ENCODE peak calls at places on chromosomes 3 and 15, in nine cellular contexts. Y is T follicular helper cell; L is AG04450; M is colonic mucosa; U is GM03348; V is neural progenitor cell; P is activated CD4-positive, alpha-beta T cell treated with anti-CD3 and anti-CD28 coated beads for 36 hours; E is GM10248; W is T-helper 17 cell. I is an unnamed sample.
A peak's percentile ranks its signal among the peaks of the same experiment; 100 is the strongest.

GRCh38 chr3:98733778-98734281 is 29.3 kb upstream of the ST3GAL6 start:
- DNase-seq in U (peak; percentile 13), Y (no peak), E (peak; percentile 61), V (peak; percentile 27), M (no peak), W (no peak), L (no peak), P (peak; percentile 9), I (no peak)

GRCh38 chr3:133121471-133121870 is 83.3 kb downstream of the TMEM108 start:
- DNase-seq in M (no peak), W (no peak), L (no peak), P (no peak), U (no peak), V (no peak), Y (no peak), E (no peak), I (no peak)

GRCh38 chr15:27669641-27670040 is 429.5 kb downstream of the OCA2 start:
- DNase-seq in U (no peak), L (no peak), P (no peak), V (no peak), M (no peak), Y (no peak), W (no peak), E (no peak), I (no peak)

GRCh38 chr3:38281895-38282686 is at the start of gene SLC22A14:
- DNase-seq in W (no peak), U (peak; percentile 4), E (no peak), P (no peak), M (no peak), Y (no peak), V (peak; percentile 16), L (no peak), I (no peak)

GRCh38 chr3:50323614-50324199 is 1.2 kb upstream of the HYAL2 start:
- DNase-seq in V (no peak), W (no peak), Y (no peak), L (no peak), M (no peak), E (no peak), U (no peak), P (no peak), I (no peak)

GRCh38 chr15:64813075-64813474 is 12.4 kb downstream of the PIF1 start:
- DNase-seq in V (no peak), U (no peak), Y (no peak), L (no peak), M (no peak), P (no peak), E (no peak), W (no peak), I (no peak)

GRCh38 chr3:168049366-168049974 is 46.3 kb downstream of the GOLIM4 start:
- DNase-seq in V (no peak), P (no peak), Y (no peak), M (no peak), L (peak; percentile 37), E (no peak), U (peak; percentile 35), W (no peak), I (peak; percentile 72)

GRCh38 chr3:86785381-86785780 is 205.6 kb downstream of the VGLL3 start:
- DNase-seq in M (no peak), P (no peak), W (no peak), L (no peak), E (no peak), Y (no peak), U (peak; percentile 45), V (no peak), I (no peak)

GRCh38 chr3:72185549-72186484 is 400.9 kb upstream of the PROK2 start:
- DNase-seq in U (peak; percentile 86), E (peak; percentile 26), P (peak; percentile 77), Y (no peak), L (peak; percentile 11), M (no peak), V (no peak), W (no peak), I (peak; percentile 88)

GRCh38 chr3:81723732-81724313 is 37.6 kb downstream of the GBE1 start:
- DNase-seq in V (no peak), M (no peak), L (no peak), Y (no peak), E (peak; percentile 4), P (no peak), W (no peak), U (peak; percentile 6), I (peak; percentile 41)

GRCh38 chr3:154540950-154541604 is 111.1 kb upstream of the GPR149 start:
- DNase-seq in M (no peak), Y (no peak), U (no peak), E (no peak), W (no peak), L (no peak), V (no peak), P (no peak), I (no peak)

GRCh38 chr15:33330931-33331330 is 20.2 kb downstream of the RYR3 start:
- DNase-seq in U (no peak), E (no peak), V (no peak), P (no peak), M (no peak), Y (no peak), L (no peak), W (no peak), I (no peak)

GRCh38 chr3:151318313-151318712 is 1.7 kb upstream of the GPR87 start:
- DNase-seq in P (no peak), M (no peak), Y (no peak), E (no peak), W (no peak), V (no peak), U (peak; percentile 30), L (no peak), I (no peak)